ENCODE peak calls at places on chromosomes 5 and 9, in five cellular contexts. Z is neuronal stem cell, L is mesenchymal stem cell, F is trophoblast cell, Y is H1. K is an unnamed sample.

GRCh38 chr9:97534961-97535594 is 33.6 kb downstream of the TMOD1 start:
- DNase-seq in L (no peak), Z (no peak), Y (no peak), F (no peak), K (no peak)

GRCh38 chr5:172007153-172007794 is 836 bp upstream of the FBXW11 start:
- DNase-seq in L (peak), F (no peak), Y (no peak), Z (no peak), K (no peak)

GRCh38 chr5:77425998-77426659 is 66.0 kb downstream of the WDR41 start:
- DNase-seq in F (no peak), L (no peak), Y (no peak), Z (no peak), K (no peak)

GRCh38 chr5:139698461-139699146 is 50.5 kb downstream of the CXXC5 start:
- DNase-seq in Z (peak), F (no peak), Y (no peak), L (peak), K (peak)

GRCh38 chr5:75640395-75640794 is 29.1 kb downstream of the ANKDD1B start:
- DNase-seq in L (peak), F (no peak), Z (no peak), Y (no peak), K (no peak)

GRCh38 chr5:1896602-1897376 is 14.1 kb upstream of the IRX4 start:
- DNase-seq in Y (no peak), L (no peak), Z (no peak), F (no peak), K (no peak)

GRCh38 chr9:89425024-89425805 is 72.7 kb downstream of the SEMA4D start:
- DNase-seq in L (peak), Z (no peak), F (no peak), Y (no peak), K (no peak)

GRCh38 chr5:43073597-43074546 is 33.8 kb upstream of the ANXA2R start:
- DNase-seq in Z (no peak), Y (no peak), L (peak), F (no peak), K (peak)

GRCh38 chr9:112447283-112447761 is 39.3 kb upstream of the KIAA1958 start:
- DNase-seq in F (no peak), L (peak), Z (no peak), Y (no peak), K (no peak)

GRCh38 chr5:147234825-147235635 is at the start of gene STK32A:
- DNase-seq in Y (peak), L (peak), Z (peak), F (peak), K (peak)
- H3K18ac ChIP-seq in Y (peak), L (no peak), Z (peak), F (no peak), K (no peak)

GRCh38 chr9:125532412-125532811 is 174.6 kb downstream of the MAPKAP1 start:
- DNase-seq in Z (no peak), F (no peak), L (peak), Y (no peak), K (no peak)
- H2BK12ac ChIP-seq in Z (no peak), F (no peak), L (no peak), Y (no peak), K (no peak)

GRCh38 chr5:81070561-81070960 is 110.4 kb downstream of the RASGRF2 start:
- DNase-seq in Z (no peak), Y (no peak), F (no peak), L (no peak), K (no peak)
- H3K18ac ChIP-seq in Z (no peak), Y (no peak), F (no peak), L (no peak), K (no peak)

GRCh38 chr9:92242779-92243136 is 50.7 kb downstream of the IARS1 start:
- DNase-seq in Y (no peak), Z (no peak), L (no peak), F (no peak), K (no peak)
- H2BK12ac ChIP-seq in Y (no peak), Z (no peak), L (no peak), F (no peak), K (no peak)

GRCh38 chr9:91256235-91256634 is 105.5 kb downstream of the AUH start:
- DNase-seq in L (no peak), Z (no peak), Y (no peak), F (no peak), K (no peak)
- H3K18ac ChIP-seq in L (peak), Z (no peak), Y (no peak), F (no peak), K (no peak)

DNA sequence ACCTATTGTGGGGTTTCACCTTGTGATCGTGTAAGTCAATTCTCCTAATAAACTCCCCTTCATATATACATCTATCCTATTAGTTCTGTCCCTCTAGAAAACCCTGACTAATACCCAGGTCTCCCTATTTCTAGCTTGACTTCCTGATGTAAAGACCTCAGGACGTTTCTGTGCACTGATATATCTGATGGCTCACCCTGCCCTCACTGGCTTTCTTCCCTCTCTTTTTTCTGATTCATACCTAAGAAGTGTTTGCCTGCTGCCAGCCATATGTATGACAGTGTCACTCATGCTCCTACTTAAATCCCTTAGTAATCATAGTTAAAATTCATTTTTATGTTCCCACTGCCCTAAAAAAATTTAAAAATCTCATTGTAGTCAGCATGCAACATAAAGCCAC is 124.8 kb upstream of the CCNG1 start:
- DNase-seq in L (no peak), Y (no peak), F (no peak), Z (no peak), K (no peak)
- H2BK12ac ChIP-seq in L (no peak), Y (no peak), F (no peak), Z (no peak), K (no peak)

GRCh38 chr9:34158362-34158869 is 20.4 kb upstream of the UBAP1 start:
- DNase-seq in F (no peak), Y (no peak), L (peak), Z (peak), K (no peak)
- H3K18ac ChIP-seq in F (no peak), Y (no peak), L (no peak), Z (no peak), K (no peak)

DNA sequence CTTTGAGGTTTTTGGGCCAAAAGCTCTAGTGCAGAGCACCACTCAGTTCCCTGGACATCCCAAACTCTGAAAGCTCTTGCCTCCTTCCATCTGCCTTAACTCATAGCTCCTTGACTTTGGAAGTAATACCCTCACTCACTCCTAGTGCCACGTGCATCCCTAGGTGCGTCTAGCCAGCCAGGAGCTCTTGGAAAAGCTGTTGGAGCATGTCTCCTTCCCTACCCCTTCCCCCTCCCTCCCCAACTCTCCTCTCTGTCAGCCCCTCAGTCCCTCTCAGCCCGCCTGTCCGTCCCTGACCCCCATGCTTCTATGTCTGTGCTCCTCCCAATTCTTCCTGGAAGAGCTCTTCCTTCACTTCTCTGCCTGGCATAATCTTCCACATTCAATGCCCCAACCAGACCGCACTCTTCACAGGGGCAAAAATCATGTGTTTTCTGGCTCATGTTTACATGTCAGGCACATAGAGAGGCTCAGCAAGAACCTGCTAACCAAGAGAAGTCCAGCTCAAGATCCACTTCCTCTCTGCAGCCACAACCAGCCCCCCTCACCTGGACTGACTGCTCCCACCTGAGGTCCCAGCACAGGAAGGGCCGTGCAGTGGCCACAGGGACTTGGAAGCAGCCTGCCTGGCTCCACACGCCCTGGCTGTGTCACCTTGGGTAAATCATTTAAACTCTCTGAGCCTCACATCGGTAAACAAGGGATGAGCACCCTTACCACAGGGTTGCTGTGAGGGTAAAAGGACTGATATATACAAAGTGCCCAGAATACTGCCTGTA is 58.4 kb downstream of the WHRN start:
- DNase-seq in Y (no peak), F (no peak), L (no peak), Z (no peak), K (no peak)
- H2BK12ac ChIP-seq in Y (no peak), F (no peak), L (no peak), Z (no peak), K (no peak)